ENCODE peak calls at places on chromosomes 11 and 22, in five cellular contexts. A is SK-N-SH, D is HCT116, R is MM.1S, W is OCI-LY7. U is an unnamed sample.
A peak's percentile ranks its signal among the peaks of the same experiment; 100 is the strongest.

GRCh38 chr11:62108971-62109391 is 14.8 kb upstream of the INCENP start:
- DNase-seq in A (no peak), R (no peak), D (no peak), W (no peak), U (no peak)

GRCh38 chr11:102070766-102071165 is 23.5 kb downstream of the CFAP300 start:
- DNase-seq in R (no peak), D (no peak), W (no peak), A (no peak), U (no peak)

GRCh38 chr22:25095869-25096268 is 103.8 kb upstream of the CRYBB3 start:
- DNase-seq in A (no peak), D (no peak), W (no peak), R (no peak), U (no peak)

GRCh38 chr11:95816037-95816436 is 25.7 kb downstream of the CEP57 start:
- DNase-seq in D (no peak), A (no peak), R (no peak), W (no peak), U (no peak)

GRCh38 chr22:46259374-46259773 is 3.8 kb downstream of the PKDREJ start:
- DNase-seq in D (no peak), R (no peak), W (no peak), A (no peak), U (no peak)

GRCh38 chr11:115158053-115158452 is 346.2 kb downstream of the CADM1 start:
- DNase-seq in R (no peak), A (peak; percentile 30), W (no peak), D (no peak), U (no peak)

GRCh38 chr11:85171648-85172257 is 455.4 kb downstream of the DLG2 start:
- DNase-seq in D (no peak), W (no peak), A (no peak), R (no peak), U (no peak)

GRCh38 chr22:39134366-39135091 is 18.0 kb downstream of the CBX7 start:
- DNase-seq in W (no peak), R (no peak), D (no peak), A (no peak), U (no peak)

DNA sequence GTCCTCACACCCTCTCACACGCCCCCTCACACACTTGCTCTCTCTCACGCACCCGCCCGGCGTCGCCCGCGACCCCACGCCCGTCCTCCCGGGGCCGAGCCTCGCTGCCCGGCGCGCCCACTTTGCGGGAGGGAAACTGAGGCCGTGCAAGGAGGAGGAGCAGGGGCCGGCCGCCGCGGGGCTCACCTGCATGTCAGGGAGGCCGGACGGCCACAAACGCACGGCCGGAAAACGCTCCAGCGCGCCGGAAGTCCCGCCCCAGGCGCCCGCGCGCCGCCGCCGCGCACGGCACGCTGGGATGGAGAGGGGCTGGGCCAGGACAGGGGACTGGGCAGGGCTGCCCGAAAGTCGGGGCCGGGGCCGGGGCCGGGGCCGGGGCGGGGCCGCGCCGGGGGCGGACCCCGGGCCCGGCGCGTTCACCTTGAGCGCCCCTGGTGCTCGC is at the start of gene CHID1:
- DNase-seq in W (peak; percentile 89), D (peak; percentile 51), A (peak; percentile 100), R (peak; percentile 89), U (peak; percentile 66)
- TF ChIP-seq CTCF in W (no peak), D (no peak), A (no peak), R (no peak), U (no peak)

GRCh38 chr11:12376259-12376971 is 956 bp upstream of the PARVA start:
- DNase-seq in D (no peak), W (no peak), A (no peak), R (no peak), U (no peak)
- H3K4me1 ChIP-seq in D (peaks cover 21% of the 10 kb centered on the region), W (no peaks in the 10 kb centered on the region), A (peaks cover 14% of the 10 kb centered on the region), R (no peaks in the 10 kb centered on the region), U (no peaks in the 10 kb centered on the region)

DNA sequence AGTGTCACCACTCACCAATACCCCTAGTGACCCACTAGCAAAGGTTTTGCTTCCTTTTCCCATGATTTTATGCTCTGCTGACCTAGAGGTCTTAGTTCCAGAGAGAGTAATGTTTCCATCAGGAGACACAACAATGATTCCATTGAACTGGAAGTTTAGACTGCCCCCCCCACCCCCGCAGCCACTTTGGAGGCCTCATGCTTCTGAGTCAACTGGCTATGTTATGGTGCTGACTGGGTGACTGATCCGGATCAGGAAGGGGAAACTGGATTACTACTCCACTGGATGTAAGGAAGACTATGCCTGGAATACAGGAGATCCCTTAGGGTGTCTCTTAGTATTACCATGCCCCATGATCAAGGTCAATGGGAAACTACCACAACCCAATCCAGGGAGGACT is 633.6 kb downstream of the OPCML start:
- DNase-seq in D (no peak), A (no peak), W (no peak), R (no peak), U (no peak)
- H3K9me2 ChIP-seq in D (no peaks in the 10 kb centered on the region), A (no peaks in the 10 kb centered on the region), W (no peaks in the 10 kb centered on the region), R (no peaks in the 10 kb centered on the region), U (no peaks in the 10 kb centered on the region)

GRCh38 chr11:92969293-92969633 is 188 bp upstream of the MTNR1B start:
- DNase-seq in D (no peak), W (no peak), A (no peak), R (no peak), U (no peak)
- TF ChIP-seq CTCF in D (no peak), W (no peak), A (no peak), R (no peak), U (no peak)

DNA sequence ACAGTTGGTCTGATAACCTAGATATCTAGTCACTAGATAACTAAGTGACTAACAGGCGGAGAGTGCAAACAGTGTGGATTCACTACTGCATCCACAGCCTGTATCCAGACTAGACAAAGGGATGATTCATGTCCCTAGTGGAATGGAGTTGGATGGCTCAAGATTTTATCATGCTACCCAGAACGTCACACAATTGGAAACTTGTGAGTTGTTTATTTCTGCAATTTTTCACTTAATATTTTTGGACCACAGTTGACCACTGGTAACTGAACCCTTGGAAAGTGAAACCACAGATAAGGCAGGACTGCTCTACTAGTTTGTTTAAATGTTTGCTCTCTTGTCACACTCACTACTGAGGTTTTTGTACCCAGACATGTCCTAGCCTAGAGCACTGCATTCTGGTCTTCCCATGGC is 76.0 kb downstream of the UBASH3B start:
- DNase-seq in A (no peak), R (peak; percentile 54), W (no peak), D (no peak), U (no peak)
- H3K4me1 ChIP-seq in A (peaks cover 12% of the 10 kb centered on the region), R (peaks cover 52% of the 10 kb centered on the region), W (peaks cover 64% of the 10 kb centered on the region), D (no peaks in the 10 kb centered on the region), U (peaks cover 5% of the 10 kb centered on the region)

DNA sequence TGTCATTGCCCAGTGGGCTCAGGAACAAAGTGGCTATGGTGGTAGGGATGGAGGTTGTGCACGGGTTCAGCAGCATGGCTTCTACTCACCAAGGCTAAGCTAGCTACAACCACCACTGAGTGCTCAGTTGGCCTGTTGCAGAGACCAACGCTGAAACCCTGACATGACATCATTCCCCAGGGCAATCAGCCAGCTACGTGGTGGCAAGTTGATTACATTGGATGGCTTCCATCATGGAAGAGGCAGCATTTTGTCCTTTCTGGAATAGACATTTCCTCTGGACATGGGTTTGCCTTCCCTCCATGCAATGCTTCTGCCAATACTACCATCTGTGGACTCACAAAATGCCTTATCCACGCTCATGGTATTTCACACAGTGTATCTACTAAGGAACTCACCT is 634.3 kb downstream of the OPCML start:
- DNase-seq in R (no peak), A (no peak), W (no peak), D (no peak), U (no peak)
- H3K9me2 ChIP-seq in R (no peaks in the 10 kb centered on the region), A (no peaks in the 10 kb centered on the region), W (no peaks in the 10 kb centered on the region), D (no peaks in the 10 kb centered on the region), U (no peaks in the 10 kb centered on the region)

GRCh38 chr22:34639911-34640310 is 426.0 kb upstream of the ISX start:
- DNase-seq in R (no peak), A (no peak), D (no peak), W (no peak), U (peak; percentile 39)

GRCh38 chr22:34645375-34645774 is 420.6 kb upstream of the ISX start:
- DNase-seq in D (no peak), R (no peak), W (no peak), A (no peak), U (no peak)
- TF ChIP-seq CTCF in D (no peak), R (no peak), W (no peak), A (no peak), U (peak; percentile 19)

DNA sequence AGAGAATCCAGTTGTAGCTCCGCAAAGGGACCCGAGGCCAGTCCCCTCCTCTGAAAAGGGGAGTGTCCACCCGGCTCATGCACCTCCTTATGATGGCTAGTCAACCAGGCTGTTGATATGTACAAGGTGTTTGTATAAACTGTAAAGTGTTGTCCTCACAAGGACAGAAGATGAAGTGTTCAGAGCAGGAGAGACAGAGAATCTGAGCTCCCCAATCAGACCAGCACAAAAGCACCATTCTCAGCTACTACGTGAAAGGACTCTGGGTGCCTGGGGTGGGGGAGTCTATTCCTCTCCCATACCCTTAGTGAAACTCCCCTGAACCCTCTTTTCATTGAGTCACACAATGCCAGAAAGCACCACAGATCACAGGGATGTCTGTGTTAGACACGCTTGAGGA is 49.4 kb downstream of the MN1 start:
- DNase-seq in D (no peak), R (no peak), W (no peak), A (no peak), U (no peak)
- H3K4me1 ChIP-seq in D (peaks cover 9% of the 10 kb centered on the region), R (no peaks in the 10 kb centered on the region), W (no peaks in the 10 kb centered on the region), A (peaks cover 7% of the 10 kb centered on the region), U (peaks cover 11% of the 10 kb centered on the region)

U was measured in PC-9.